ENCODE peak calls at places on chromosomes 12 and 14, in five cellular contexts. One of them, this sample, is unnamed.

GRCh38 chr14:104213301-104214034 is 75.1 kb downstream of the KIF26A start:
- DNase-seq in OCI-LY7: no peak
- DNase-seq in naive thymus-derived CD4-positive, alpha-beta T cell: no peak
- DNase-seq in effector memory CD8-positive, alpha-beta T cell: no peak
- DNase-seq in fibroblast of the conjunctiva: no peak
- DNase-seq in this sample: no peak

GRCh38 chr14:46063872-46064271 is 587.7 kb downstream of the RPL10L start:
- DNase-seq in naive thymus-derived CD4-positive, alpha-beta T cell: no peak
- DNase-seq in OCI-LY7: no peak
- DNase-seq in effector memory CD8-positive, alpha-beta T cell: no peak
- DNase-seq in fibroblast of the conjunctiva: no peak
- DNase-seq in this sample: no peak

GRCh38 chr12:83841620-83842019 is 1071.0 kb downstream of the SLC6A15 start:
- DNase-seq in effector memory CD8-positive, alpha-beta T cell: no peak
- DNase-seq in naive thymus-derived CD4-positive, alpha-beta T cell: no peak
- DNase-seq in fibroblast of the conjunctiva: no peak
- DNase-seq in OCI-LY7: no peak
- DNase-seq in this sample: no peak

GRCh38 chr12:13179159-13180074 is 17.1 kb upstream of the EMP1 start:
- DNase-seq in effector memory CD8-positive, alpha-beta T cell: peak; percentile 19
- DNase-seq in fibroblast of the conjunctiva: no peak
- DNase-seq in naive thymus-derived CD4-positive, alpha-beta T cell: peak; percentile 51
- DNase-seq in OCI-LY7: no peak
- DNase-seq in this sample: no peak

GRCh38 chr12:78559441-78559840 is 305.1 kb upstream of the SYT1 start:
- DNase-seq in naive thymus-derived CD4-positive, alpha-beta T cell: no peak
- DNase-seq in effector memory CD8-positive, alpha-beta T cell: no peak
- DNase-seq in OCI-LY7: no peak
- DNase-seq in fibroblast of the conjunctiva: no peak
- DNase-seq in this sample: no peak

GRCh38 chr12:108098374-108098773 is 30.7 kb upstream of the WSCD2 start:
- DNase-seq in naive thymus-derived CD4-positive, alpha-beta T cell: no peak
- DNase-seq in OCI-LY7: no peak
- DNase-seq in effector memory CD8-positive, alpha-beta T cell: no peak
- DNase-seq in fibroblast of the conjunctiva: no peak
- DNase-seq in this sample: no peak

GRCh38 chr12:3231399-3231876 is 154.3 kb downstream of the TSPAN9 start:
- DNase-seq in OCI-LY7: no peak
- DNase-seq in naive thymus-derived CD4-positive, alpha-beta T cell: no peak
- DNase-seq in fibroblast of the conjunctiva: no peak
- DNase-seq in effector memory CD8-positive, alpha-beta T cell: no peak
- DNase-seq in this sample: no peak

GRCh38 chr14:106518054-106518943 is 991.9 kb downstream of the TMEM121 start:
- DNase-seq in naive thymus-derived CD4-positive, alpha-beta T cell: peak; percentile 90
- DNase-seq in effector memory CD8-positive, alpha-beta T cell: peak; percentile 86
- DNase-seq in OCI-LY7: peak; percentile 14
- DNase-seq in fibroblast of the conjunctiva: no peak
- DNase-seq in this sample: peak; percentile 54

GRCh38 chr12:79929065-79929464 is 5.8 kb downstream of the PPP1R12A start:
- DNase-seq in fibroblast of the conjunctiva: no peak
- DNase-seq in OCI-LY7: no peak
- DNase-seq in naive thymus-derived CD4-positive, alpha-beta T cell: no peak
- DNase-seq in effector memory CD8-positive, alpha-beta T cell: no peak
- DNase-seq in this sample: no peak

GRCh38 chr12:67909091-67909531 is 80.1 kb upstream of the IFNG-AS1 start:
- DNase-seq in effector memory CD8-positive, alpha-beta T cell: no peak
- DNase-seq in naive thymus-derived CD4-positive, alpha-beta T cell: no peak
- DNase-seq in OCI-LY7: no peak
- DNase-seq in fibroblast of the conjunctiva: no peak
- DNase-seq in this sample: no peak

GRCh38 chr12:111753144-111753881 is 13.4 kb upstream of the ALDH2 start:
- DNase-seq in fibroblast of the conjunctiva: peak; percentile 60
- DNase-seq in OCI-LY7: peak; percentile 51
- DNase-seq in naive thymus-derived CD4-positive, alpha-beta T cell: no peak
- DNase-seq in effector memory CD8-positive, alpha-beta T cell: no peak
- DNase-seq in this sample: no peak

GRCh38 chr12:6788972-6789905 is at the start of gene CD4:
- DNase-seq in effector memory CD8-positive, alpha-beta T cell: no peak
- DNase-seq in naive thymus-derived CD4-positive, alpha-beta T cell: peak; percentile 74
- DNase-seq in OCI-LY7: no peak
- DNase-seq in fibroblast of the conjunctiva: no peak
- DNase-seq in this sample: no peak

GRCh38 chr12:85489194-85489593 is 209.2 kb downstream of the ALX1 start:
- DNase-seq in effector memory CD8-positive, alpha-beta T cell: no peak
- DNase-seq in OCI-LY7: no peak
- DNase-seq in fibroblast of the conjunctiva: no peak
- DNase-seq in naive thymus-derived CD4-positive, alpha-beta T cell: no peak
- DNase-seq in this sample: no peak

GRCh38 chr12:84888861-84889260 is 23.7 kb downstream of the SLC6A15 start:
- DNase-seq in OCI-LY7: no peak
- DNase-seq in naive thymus-derived CD4-positive, alpha-beta T cell: no peak
- DNase-seq in fibroblast of the conjunctiva: no peak
- DNase-seq in effector memory CD8-positive, alpha-beta T cell: no peak
- DNase-seq in this sample: no peak

GRCh38 chr12:130711751-130712150 is 4.3 kb downstream of the RIMBP2 start:
- DNase-seq in effector memory CD8-positive, alpha-beta T cell: no peak
- DNase-seq in fibroblast of the conjunctiva: no peak
- DNase-seq in OCI-LY7: no peak
- DNase-seq in naive thymus-derived CD4-positive, alpha-beta T cell: no peak
- DNase-seq in this sample: no peak

GRCh38 chr12:31813305-31813704 is 84.5 kb upstream of the AMN1 start:
- DNase-seq in fibroblast of the conjunctiva: no peak
- DNase-seq in effector memory CD8-positive, alpha-beta T cell: no peak
- DNase-seq in OCI-LY7: no peak
- DNase-seq in naive thymus-derived CD4-positive, alpha-beta T cell: no peak
- DNase-seq in this sample: no peak

GRCh38 chr12:57694459-57695019 is 607 bp downstream of the OS9 start:
- DNase-seq in effector memory CD8-positive, alpha-beta T cell: no peak
- DNase-seq in fibroblast of the conjunctiva: no peak
- DNase-seq in naive thymus-derived CD4-positive, alpha-beta T cell: no peak
- DNase-seq in OCI-LY7: no peak
- DNase-seq in this sample: no peak

GRCh38 chr14:99633913-99634312 is 11.0 kb upstream of the HHIPL1 start:
- DNase-seq in effector memory CD8-positive, alpha-beta T cell: no peak
- DNase-seq in naive thymus-derived CD4-positive, alpha-beta T cell: no peak
- DNase-seq in fibroblast of the conjunctiva: no peak
- DNase-seq in OCI-LY7: no peak
- DNase-seq in this sample: no peak

GRCh38 chr14:64235652-64236640 is 58.2 kb downstream of the ESR2 start:
- DNase-seq in OCI-LY7: peak; percentile 96
- DNase-seq in naive thymus-derived CD4-positive, alpha-beta T cell: no peak
- DNase-seq in fibroblast of the conjunctiva: no peak
- DNase-seq in effector memory CD8-positive, alpha-beta T cell: no peak
- DNase-seq in this sample: no peak

GRCh38 chr12:122368361-122369073 is 54.0 kb downstream of the CLIP1 start:
- DNase-seq in naive thymus-derived CD4-positive, alpha-beta T cell: no peak
- DNase-seq in effector memory CD8-positive, alpha-beta T cell: no peak
- DNase-seq in OCI-LY7: no peak
- DNase-seq in fibroblast of the conjunctiva: no peak
- DNase-seq in this sample: no peak

GRCh38 chr12:53659011-53659551 is 16.8 kb downstream of the ATP5MC2 start:
- DNase-seq in naive thymus-derived CD4-positive, alpha-beta T cell: no peak
- DNase-seq in fibroblast of the conjunctiva: peak; percentile 85
- DNase-seq in effector memory CD8-positive, alpha-beta T cell: no peak
- DNase-seq in OCI-LY7: no peak
- DNase-seq in this sample: no peak

GRCh38 chr12:105425263-105426174 is 95.0 kb downstream of the C12orf75 start:
- DNase-seq in fibroblast of the conjunctiva: no peak
- DNase-seq in naive thymus-derived CD4-positive, alpha-beta T cell: no peak
- DNase-seq in effector memory CD8-positive, alpha-beta T cell: no peak
- DNase-seq in OCI-LY7: no peak
- DNase-seq in this sample: no peak

GRCh38 chr12:82682851-82683261 is 3.9 kb upstream of the TMTC2 start:
- DNase-seq in fibroblast of the conjunctiva: no peak
- DNase-seq in naive thymus-derived CD4-positive, alpha-beta T cell: no peak
- DNase-seq in effector memory CD8-positive, alpha-beta T cell: no peak
- DNase-seq in OCI-LY7: peak; percentile 54
- DNase-seq in this sample: no peak

GRCh38 chr12:94941440-94941862 is 62.0 kb downstream of the NDUFA12 start:
- DNase-seq in fibroblast of the conjunctiva: peak; percentile 77
- DNase-seq in naive thymus-derived CD4-positive, alpha-beta T cell: no peak
- DNase-seq in OCI-LY7: no peak
- DNase-seq in effector memory CD8-positive, alpha-beta T cell: peak; percentile 62
- DNase-seq in this sample: peak; percentile 10

GRCh38 chr12:54419088-54419887 is at the start of gene ITGA5:
- DNase-seq in OCI-LY7: no peak
- DNase-seq in effector memory CD8-positive, alpha-beta T cell: no peak
- DNase-seq in fibroblast of the conjunctiva: no peak
- DNase-seq in naive thymus-derived CD4-positive, alpha-beta T cell: no peak
- DNase-seq in this sample: no peak

GRCh38 chr12:124486346-124486963 is 81.0 kb downstream of the NCOR2 start:
- DNase-seq in OCI-LY7: no peak
- DNase-seq in naive thymus-derived CD4-positive, alpha-beta T cell: no peak
- DNase-seq in effector memory CD8-positive, alpha-beta T cell: no peak
- DNase-seq in fibroblast of the conjunctiva: no peak
- DNase-seq in this sample: no peak